ENCODE peak calls at places on chromosomes 16 and 17, in six cellular contexts. One of them, this sample, is unnamed.

GRCh38 chr17:64150237-64151015 is 20.5 kb upstream of the ERN1 start:
- DNase-seq in H1: no peak
- DNase-seq in epithelial cell of proximal tubule: no peak
- DNase-seq in HFFc6: no peak
- DNase-seq in GM10248: no peak
- DNase-seq in AG04450: no peak
- DNase-seq in this sample: peak

GRCh38 chr16:81860867-81861266 is 81.8 kb downstream of the PLCG2 start:
- DNase-seq in HFFc6: no peak
- DNase-seq in H1: no peak
- DNase-seq in GM10248: no peak
- DNase-seq in AG04450: no peak
- DNase-seq in epithelial cell of proximal tubule: no peak
- DNase-seq in this sample: no peak

GRCh38 chr17:67568961-67569360 is 148.8 kb upstream of the NOL11 start:
- DNase-seq in epithelial cell of proximal tubule: no peak
- DNase-seq in HFFc6: no peak
- DNase-seq in H1: no peak
- DNase-seq in AG04450: no peak
- DNase-seq in GM10248: no peak
- DNase-seq in this sample: no peak

GRCh38 chr17:11935734-11936406 is 61.4 kb downstream of the ZNF18 start:
- DNase-seq in HFFc6: peak
- DNase-seq in H1: peak
- DNase-seq in GM10248: no peak
- DNase-seq in AG04450: no peak
- DNase-seq in epithelial cell of proximal tubule: no peak
- DNase-seq in this sample: peak

GRCh38 chr17:46782250-46782953 is 36.1 kb downstream of the WNT3 start:
- DNase-seq in GM10248: peak
- DNase-seq in epithelial cell of proximal tubule: no peak
- DNase-seq in H1: peak
- DNase-seq in HFFc6: peak
- DNase-seq in AG04450: no peak
- DNase-seq in this sample: no peak

GRCh38 chr16:57923418-57923817 is 47.5 kb downstream of the CNGB1 start:
- DNase-seq in AG04450: no peak
- DNase-seq in GM10248: no peak
- DNase-seq in HFFc6: no peak
- DNase-seq in epithelial cell of proximal tubule: no peak
- DNase-seq in H1: no peak
- DNase-seq in this sample: no peak

GRCh38 chr16:17951273-17951845 is 385.2 kb downstream of the NPIPA8 start:
- DNase-seq in epithelial cell of proximal tubule: no peak
- DNase-seq in H1: no peak
- DNase-seq in HFFc6: peak
- DNase-seq in AG04450: no peak
- DNase-seq in GM10248: no peak
- DNase-seq in this sample: peak

GRCh38 chr16:48308535-48308934 is 61.2 kb upstream of the ABCC11 start:
- DNase-seq in GM10248: no peak
- DNase-seq in HFFc6: no peak
- DNase-seq in epithelial cell of proximal tubule: no peak
- DNase-seq in AG04450: no peak
- DNase-seq in H1: no peak
- DNase-seq in this sample: no peak

GRCh38 chr17:73316919-73317505 is 5.2 kb upstream of the CDC42EP4 start:
- DNase-seq in AG04450: no peak
- DNase-seq in H1: no peak
- DNase-seq in GM10248: peak
- DNase-seq in epithelial cell of proximal tubule: no peak
- DNase-seq in HFFc6: no peak
- DNase-seq in this sample: peak

GRCh38 chr17:81486174-81486810 is 26.3 kb downstream of the ACTG1 start:
- DNase-seq in AG04450: no peak
- DNase-seq in epithelial cell of proximal tubule: no peak
- DNase-seq in GM10248: no peak
- DNase-seq in HFFc6: no peak
- DNase-seq in H1: no peak
- DNase-seq in this sample: no peak

GRCh38 chr17:63917646-63918045 is 993 bp downstream of the GH1 start:
- DNase-seq in GM10248: no peak
- DNase-seq in epithelial cell of proximal tubule: no peak
- DNase-seq in H1: no peak
- DNase-seq in HFFc6: no peak
- DNase-seq in AG04450: no peak
- DNase-seq in this sample: no peak

GRCh38 chr16:9340402-9341095 is 249.1 kb downstream of the HAPSTR1 start:
- DNase-seq in epithelial cell of proximal tubule: no peak
- DNase-seq in HFFc6: no peak
- DNase-seq in GM10248: no peak
- DNase-seq in AG04450: no peak
- DNase-seq in H1: no peak
- DNase-seq in this sample: no peak

GRCh38 chr17:22301353-22301745 is 609.0 kb downstream of the KCNJ18 start:
- DNase-seq in AG04450: no peak
- DNase-seq in H1: no peak
- DNase-seq in GM10248: no peak
- DNase-seq in epithelial cell of proximal tubule: no peak
- DNase-seq in HFFc6: no peak
- DNase-seq in this sample: no peak

GRCh38 chr17:58200024-58200633 is 7.6 kb downstream of the EPX start:
- DNase-seq in H1: peak
- DNase-seq in HFFc6: peak
- DNase-seq in AG04450: no peak
- DNase-seq in GM10248: peak
- DNase-seq in epithelial cell of proximal tubule: no peak
- DNase-seq in this sample: peak

GRCh38 chr17:31517524-31517923 is 126.0 kb downstream of the RAB11FIP4 start:
- DNase-seq in HFFc6: no peak
- DNase-seq in GM10248: no peak
- DNase-seq in epithelial cell of proximal tubule: no peak
- DNase-seq in AG04450: no peak
- DNase-seq in H1: peak
- DNase-seq in this sample: no peak

GRCh38 chr17:63405741-63406261 is 40.3 kb downstream of the CYB561 start:
- DNase-seq in epithelial cell of proximal tubule: peak
- DNase-seq in HFFc6: peak
- DNase-seq in H1: no peak
- DNase-seq in AG04450: peak
- DNase-seq in GM10248: peak
- DNase-seq in this sample: peak

GRCh38 chr17:77783991-77784820 is 174.3 kb upstream of the TNRC6C start:
- DNase-seq in H1: no peak
- DNase-seq in epithelial cell of proximal tubule: no peak
- DNase-seq in AG04450: no peak
- DNase-seq in HFFc6: no peak
- DNase-seq in GM10248: peak
- DNase-seq in this sample: no peak

GRCh38 chr16:8229011-8229520 is 361.2 kb downstream of the TMEM114 start:
- DNase-seq in HFFc6: no peak
- DNase-seq in H1: no peak
- DNase-seq in GM10248: no peak
- DNase-seq in AG04450: no peak
- DNase-seq in epithelial cell of proximal tubule: no peak
- DNase-seq in this sample: no peak

GRCh38 chr17:8988263-8988662 is 22.8 kb upstream of the PIK3R5 start:
- DNase-seq in AG04450: no peak
- DNase-seq in HFFc6: no peak
- DNase-seq in GM10248: no peak
- DNase-seq in epithelial cell of proximal tubule: no peak
- DNase-seq in H1: no peak
- DNase-seq in this sample: no peak

GRCh38 chr17:8981443-8981842 is 15.9 kb upstream of the PIK3R5 start:
- DNase-seq in AG04450: no peak
- DNase-seq in H1: no peak
- DNase-seq in epithelial cell of proximal tubule: no peak
- DNase-seq in HFFc6: no peak
- DNase-seq in GM10248: no peak
- DNase-seq in this sample: no peak

GRCh38 chr17:8991514-8992285 is 26.2 kb upstream of the PIK3R5 start:
- DNase-seq in HFFc6: peak
- DNase-seq in GM10248: peak
- DNase-seq in H1: peak
- DNase-seq in epithelial cell of proximal tubule: peak
- DNase-seq in AG04450: peak
- DNase-seq in this sample: peak

GRCh38 chr17:8985054-8985701 is 19.7 kb upstream of the PIK3R5 start:
- DNase-seq in GM10248: peak
- DNase-seq in HFFc6: no peak
- DNase-seq in AG04450: no peak
- DNase-seq in epithelial cell of proximal tubule: no peak
- DNase-seq in H1: no peak
- DNase-seq in this sample: no peak

GRCh38 chr17:8986295-8986694 is 20.8 kb upstream of the PIK3R5 start:
- DNase-seq in HFFc6: no peak
- DNase-seq in H1: no peak
- DNase-seq in AG04450: no peak
- DNase-seq in epithelial cell of proximal tubule: no peak
- DNase-seq in GM10248: no peak
- DNase-seq in this sample: no peak
- TF ChIP-seq CTCF in HFFc6: peak
- TF ChIP-seq CTCF in H1: no peak
- TF ChIP-seq CTCF in AG04450: peak
- TF ChIP-seq CTCF in epithelial cell of proximal tubule: no peak
- TF ChIP-seq CTCF in GM10248: no peak
- TF ChIP-seq CTCF in this sample: no peak

DNA sequence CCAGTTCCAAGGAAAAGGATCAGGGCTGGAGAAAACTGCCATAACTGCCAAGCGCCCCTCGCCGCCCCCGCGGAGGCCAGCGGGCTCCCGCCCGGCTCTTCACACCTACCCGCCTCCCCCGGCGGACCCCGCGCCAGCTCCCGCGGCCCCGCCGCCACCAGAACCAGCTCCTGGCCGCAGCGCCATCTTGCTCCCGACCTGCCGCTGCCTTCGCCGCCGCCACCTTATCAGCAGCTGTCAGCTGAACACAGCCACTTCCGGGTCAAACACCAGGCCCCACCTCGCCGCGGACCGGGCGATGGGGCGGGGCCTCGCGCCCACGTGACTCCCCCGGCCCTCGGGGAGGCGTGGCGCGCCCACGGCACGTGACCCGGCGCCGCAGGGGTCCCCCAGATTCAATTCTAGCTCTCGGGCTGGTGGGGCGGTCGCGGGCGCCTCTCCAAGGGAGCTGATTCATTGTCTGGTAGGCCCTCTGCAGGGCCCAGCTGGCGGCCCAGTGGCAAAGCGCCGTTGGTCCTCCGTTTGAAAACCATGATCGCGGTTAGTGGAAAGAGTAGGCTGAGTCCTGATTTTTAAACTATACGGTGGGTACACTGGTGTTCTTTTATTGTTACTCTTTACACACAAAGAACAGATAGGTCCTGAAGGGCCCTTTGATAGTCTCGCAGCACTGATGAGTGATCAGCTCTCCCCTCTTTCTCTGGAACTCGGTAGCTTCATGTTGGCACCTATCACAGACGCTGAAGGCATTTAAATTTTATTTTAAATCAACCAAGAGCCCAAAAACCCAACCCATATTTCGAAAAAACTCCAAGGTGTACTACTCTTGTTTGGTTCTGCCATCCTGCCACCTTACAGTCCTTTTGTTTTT is at the start of gene SYNRG:
- DNase-seq in H1: peak
- DNase-seq in GM10248: peak
- DNase-seq in AG04450: peak
- DNase-seq in HFFc6: peak
- DNase-seq in epithelial cell of proximal tubule: no peak
- DNase-seq in this sample: peak
- TF ChIP-seq CTCF in H1: peak
- TF ChIP-seq CTCF in GM10248: peak
- TF ChIP-seq CTCF in AG04450: peak
- TF ChIP-seq CTCF in HFFc6: peak
- TF ChIP-seq CTCF in epithelial cell of proximal tubule: peak
- TF ChIP-seq CTCF in this sample: peak

GRCh38 chr16:71311553-71312158 is 22.5 kb upstream of the CMTR2 start:
- DNase-seq in H1: peak
- DNase-seq in epithelial cell of proximal tubule: no peak
- DNase-seq in GM10248: peak
- DNase-seq in HFFc6: no peak
- DNase-seq in AG04450: no peak
- DNase-seq in this sample: peak
- TF ChIP-seq CTCF in H1: peak
- TF ChIP-seq CTCF in epithelial cell of proximal tubule: peak
- TF ChIP-seq CTCF in GM10248: peak
- TF ChIP-seq CTCF in HFFc6: peak
- TF ChIP-seq CTCF in AG04450: peak
- TF ChIP-seq CTCF in this sample: peak

GRCh38 chr16:24995469-24995868 is 19.7 kb downstream of the ARHGAP17 start:
- DNase-seq in GM10248: no peak
- DNase-seq in epithelial cell of proximal tubule: no peak
- DNase-seq in HFFc6: no peak
- DNase-seq in AG04450: no peak
- DNase-seq in H1: no peak
- DNase-seq in this sample: no peak
- TF ChIP-seq CTCF in GM10248: peak
- TF ChIP-seq CTCF in epithelial cell of proximal tubule: peak
- TF ChIP-seq CTCF in HFFc6: peak
- TF ChIP-seq CTCF in AG04450: peak
- TF ChIP-seq CTCF in H1: peak
- TF ChIP-seq CTCF in this sample: no peak

GRCh38 chr17:80232438-80232837 is 12.2 kb downstream of the SLC26A11 start:
- DNase-seq in GM10248: no peak
- DNase-seq in AG04450: no peak
- DNase-seq in HFFc6: no peak
- DNase-seq in H1: no peak
- DNase-seq in epithelial cell of proximal tubule: no peak
- DNase-seq in this sample: no peak
- TF ChIP-seq CTCF in GM10248: no peak
- TF ChIP-seq CTCF in AG04450: no peak
- TF ChIP-seq CTCF in HFFc6: no peak
- TF ChIP-seq CTCF in H1: no peak
- TF ChIP-seq CTCF in epithelial cell of proximal tubule: no peak
- TF ChIP-seq CTCF in this sample: no peak

GRCh38 chr17:50151937-50152547 is 1.6 kb upstream of the PPP1R9B start:
- DNase-seq in HFFc6: peak
- DNase-seq in GM10248: peak
- DNase-seq in AG04450: no peak
- DNase-seq in H1: peak
- DNase-seq in epithelial cell of proximal tubule: no peak
- DNase-seq in this sample: peak

GRCh38 chr17:50150354-50151040 is at the start of gene PPP1R9B:
- DNase-seq in AG04450: no peak
- DNase-seq in GM10248: no peak
- DNase-seq in H1: no peak
- DNase-seq in epithelial cell of proximal tubule: no peak
- DNase-seq in HFFc6: no peak
- DNase-seq in this sample: no peak

GRCh38 chr17:50152736-50153135 is 2.3 kb upstream of the PPP1R9B start:
- DNase-seq in epithelial cell of proximal tubule: no peak
- DNase-seq in AG04450: no peak
- DNase-seq in GM10248: no peak
- DNase-seq in H1: no peak
- DNase-seq in HFFc6: no peak
- DNase-seq in this sample: no peak

GRCh38 chr17:50149425-50150353 is 788 bp downstream of the PPP1R9B start:
- DNase-seq in H1: no peak
- DNase-seq in AG04450: no peak
- DNase-seq in GM10248: no peak
- DNase-seq in HFFc6: no peak
- DNase-seq in epithelial cell of proximal tubule: no peak
- DNase-seq in this sample: peak

GRCh38 chr17:50151041-50151936 is 812 bp upstream of the PPP1R9B start:
- DNase-seq in HFFc6: peak
- DNase-seq in GM10248: peak
- DNase-seq in epithelial cell of proximal tubule: no peak
- DNase-seq in H1: peak
- DNase-seq in AG04450: peak
- DNase-seq in this sample: peak
- TF ChIP-seq CTCF in HFFc6: peak
- TF ChIP-seq CTCF in GM10248: peak
- TF ChIP-seq CTCF in epithelial cell of proximal tubule: peak
- TF ChIP-seq CTCF in H1: peak
- TF ChIP-seq CTCF in AG04450: peak
- TF ChIP-seq CTCF in this sample: peak

This sample was measured in AG10803.